ENCODE peak calls at places on chromosomes 11 and 22, in seven cellular contexts. X, Y, Q, J, N, T and D are unnamed samples.

GRCh38 chr11:1691878-1692707 is 4.9 kb upstream of the KRTAP5-6 start:
- DNase-seq in X (no peak), Q (no peak), J (no peak), N (no peak), Y (no peak), T (no peak), D (no peak)

GRCh38 chr11:16989554-16989953 is 24.7 kb downstream of the PLEKHA7 start:
- DNase-seq in J (no peak), Q (no peak), T (no peak), Y (no peak), X (no peak), N (no peak), D (no peak)

GRCh38 chr11:19421134-19421533 is 180.4 kb upstream of the E2F8 start:
- DNase-seq in T (no peak), J (no peak), X (no peak), Q (no peak), N (no peak), Y (no peak), D (no peak)

GRCh38 chr11:783581-784015 is 6.3 kb downstream of the CEND1 start:
- DNase-seq in N (peak), X (peak), T (no peak), J (peak), Y (peak), Q (peak), D (no peak)

GRCh38 chr11:118914178-118914918 is 11.4 kb downstream of the BCL9L start:
- DNase-seq in X (no peak), Y (peak), J (peak), N (no peak), T (no peak), Q (no peak), D (no peak)

GRCh38 chr11:76823481-76824028 is 37.2 kb upstream of the ACER3 start:
- DNase-seq in J (peak), N (peak), T (no peak), Q (no peak), Y (no peak), X (no peak), D (peak)

GRCh38 chr11:117221775-117222517 is 9.9 kb downstream of the PCSK7 start:
- DNase-seq in Y (no peak), N (no peak), J (no peak), X (no peak), Q (peak), T (no peak), D (no peak)

GRCh38 chr11:45215098-45215497 is 68.7 kb downstream of the PRDM11 start:
- DNase-seq in Y (no peak), J (no peak), Q (no peak), X (no peak), N (no peak), T (no peak), D (no peak)

GRCh38 chr22:17705565-17706450 is 67.3 kb downstream of the BCL2L13 start:
- DNase-seq in X (no peak), Y (no peak), T (no peak), N (no peak), J (no peak), Q (no peak), D (no peak)